ENCODE peak calls at places on chromosomes 11 and 22, in five cellular contexts. S is neuronal stem cell, A is H1, M is mesenchymal stem cell, Z is trophoblast cell. I is an unnamed sample.
A peak's percentile ranks its signal among the peaks of the same experiment; 100 is the strongest.

GRCh38 chr11:127818625-127819024 is 768.7 kb downstream of the ETS1 start:
- DNase-seq in S (no peak), A (no peak), M (no peak), Z (no peak), I (no peak)

GRCh38 chr11:66438009-66438503 is 592 bp downstream of the MRPL11 start:
- DNase-seq in S (no peak), A (no peak), M (no peak), Z (no peak), I (no peak)

GRCh38 chr22:35071784-35072183 is 5.8 kb downstream of the ISX start:
- DNase-seq in S (no peak), A (no peak), M (no peak), Z (no peak), I (no peak)

GRCh38 chr11:126547161-126547560 is 191.7 kb downstream of the ST3GAL4 start:
- DNase-seq in S (no peak), A (no peak), M (peak; percentile 53), Z (no peak), I (no peak)

GRCh38 chr11:131656839-131657211 is 286.4 kb downstream of the NTM start:
- DNase-seq in S (no peak), A (no peak), M (no peak), Z (no peak), I (peak; percentile 73)

GRCh38 chr22:43754176-43754575 is 57.9 kb downstream of the EFCAB6 start:
- DNase-seq in S (no peak), A (no peak), M (no peak), Z (no peak), I (no peak)

GRCh38 chr11:74037309-74037708 is 28.4 kb upstream of the UCP3 start:
- DNase-seq in S (no peak), A (no peak), M (peak; percentile 26), Z (no peak), I (no peak)

GRCh38 chr11:102560555-102561011 is 30.0 kb upstream of the MMP7 start:
- DNase-seq in S (no peak), A (no peak), M (peak; percentile 69), Z (no peak), I (no peak)

GRCh38 chr22:45768490-45768889 is 96.9 kb downstream of the ATXN10 start:
- DNase-seq in S (no peak), A (no peak), M (no peak), Z (no peak), I (no peak)

GRCh38 chr11:79397252-79397651 is 43.6 kb downstream of the TENM4 start:
- DNase-seq in S (no peak), A (no peak), M (no peak), Z (no peak), I (no peak)

GRCh38 chr22:20530368-20531153 is 23.2 kb downstream of the MED15 start:
- DNase-seq in S (no peak), A (no peak), M (peak; percentile 85), Z (peak; percentile 85), I (no peak)

GRCh38 chr22:35645646-35646045 is 2.6 kb upstream of the APOL6 start:
- DNase-seq in S (no peak), A (peak; percentile 41), M (no peak), Z (no peak), I (no peak)

GRCh38 chr11:108009497-108010360 is 1.0 kb downstream of the CUL5 start:
- DNase-seq in S (no peak), A (no peak), M (peak; percentile 41), Z (peak; percentile 32), I (no peak)

GRCh38 chr22:47064416-47064815 is 302.0 kb downstream of the TBC1D22A start:
- DNase-seq in S (no peak), A (no peak), M (no peak), Z (no peak), I (peak; percentile 22)

GRCh38 chr22:27625769-27626674 is 175.5 kb downstream of the MN1 start:
- DNase-seq in S (no peak), A (no peak), M (peak; percentile 27), Z (no peak), I (no peak)

GRCh38 chr11:80778432-80778831 is 1337.6 kb upstream of the TENM4 start:
- DNase-seq in S (no peak), A (no peak), M (no peak), Z (no peak), I (no peak)
- H2BK12ac ChIP-seq in S (no peak overlapping the region), A (no peak overlapping the region), M (no peak overlapping the region), Z (no peak overlapping the region), I (no peak overlapping the region)

DNA sequence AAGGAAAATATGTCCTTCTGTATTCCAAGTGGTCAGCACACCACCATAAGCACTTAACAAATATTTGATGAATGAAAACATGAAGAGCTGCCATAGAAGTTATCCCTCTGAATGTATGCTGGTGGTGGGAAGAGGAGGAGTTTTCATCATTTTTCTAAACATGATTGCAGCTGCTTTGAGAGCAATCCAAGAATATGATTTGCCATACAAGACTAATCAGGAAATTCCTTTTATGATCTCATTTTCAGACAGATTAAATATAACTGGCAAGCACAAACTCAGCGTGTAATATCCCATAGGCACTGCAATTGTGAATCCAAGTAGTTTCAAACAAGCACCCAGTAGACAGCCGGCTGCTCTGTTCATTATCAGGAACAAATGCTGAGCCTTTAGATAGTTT is 505.7 kb upstream of the LUZP2 start:
- DNase-seq in S (no peak), A (no peak), M (no peak), Z (peak; percentile 4), I (no peak)
- H2BK12ac ChIP-seq in S (no peak overlapping the region), A (no peak overlapping the region), M (no peak overlapping the region), Z (no peak overlapping the region), I (no peak overlapping the region)

DNA sequence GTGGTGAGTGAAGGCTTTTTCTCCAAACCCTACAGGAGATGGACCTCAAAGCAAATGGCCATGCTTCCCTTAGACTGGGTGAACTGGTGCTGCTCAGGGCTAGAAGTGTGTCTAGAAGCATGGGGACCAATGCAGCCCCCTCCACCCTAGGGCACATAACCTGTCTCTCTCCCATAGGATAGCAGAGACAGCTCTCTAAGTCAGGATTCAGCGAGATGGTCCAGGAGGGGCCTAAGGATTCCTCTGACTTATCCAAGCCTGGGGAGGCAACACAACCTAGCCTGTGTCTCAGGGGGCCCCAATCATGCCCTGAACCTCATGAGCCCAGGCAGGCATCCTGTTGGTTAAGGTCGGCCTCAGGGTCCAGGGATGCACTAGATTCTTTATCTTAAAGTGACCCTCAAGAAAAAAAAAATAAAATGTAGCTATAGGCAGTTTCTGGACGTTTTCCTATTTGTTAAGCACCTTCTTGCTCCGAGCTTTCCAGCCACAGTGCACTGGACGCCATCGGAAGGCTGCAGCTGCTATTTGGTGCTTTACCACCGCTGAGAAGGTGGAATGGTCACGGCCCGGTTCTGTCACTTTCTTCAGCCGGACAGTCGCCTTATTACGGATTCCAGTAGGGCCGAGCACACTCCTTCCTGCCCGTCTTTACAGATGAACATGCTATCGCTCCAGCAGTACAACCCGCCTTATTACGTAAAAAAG is 5.0 kb upstream of the CCND1 start:
- DNase-seq in S (no peak), A (no peak), M (no peak), Z (peak; percentile 97), I (no peak)
- H2BK12ac ChIP-seq in S (no peak overlapping the region), A (peak overlapping the region; percentile 40), M (peak overlapping the region; percentile 90), Z (peak overlapping the region; percentile 5), I (no peak overlapping the region)

GRCh38 chr11:14892036-14892556 is at the start of gene CYP2R1:
- DNase-seq in S (peak; percentile 85), A (peak; percentile 92), M (peak; percentile 98), Z (peak; percentile 98), I (peak; percentile 99)
- H2BK12ac ChIP-seq in S (no peak within 1 kb of the TSS), A (peak within 1 kb of the TSS; percentile 40), M (no peak within 1 kb of the TSS), Z (no peak within 1 kb of the TSS), I (no peak within 1 kb of the TSS)

GRCh38 chr11:33273656-33274055 is 16.5 kb downstream of the HIPK3 start:
- DNase-seq in S (no peak), A (no peak), M (no peak), Z (no peak), I (no peak)
- H2BK12ac ChIP-seq in S (no peak overlapping the region), A (no peak overlapping the region), M (no peak overlapping the region), Z (no peak overlapping the region), I (no peak overlapping the region)

DNA sequence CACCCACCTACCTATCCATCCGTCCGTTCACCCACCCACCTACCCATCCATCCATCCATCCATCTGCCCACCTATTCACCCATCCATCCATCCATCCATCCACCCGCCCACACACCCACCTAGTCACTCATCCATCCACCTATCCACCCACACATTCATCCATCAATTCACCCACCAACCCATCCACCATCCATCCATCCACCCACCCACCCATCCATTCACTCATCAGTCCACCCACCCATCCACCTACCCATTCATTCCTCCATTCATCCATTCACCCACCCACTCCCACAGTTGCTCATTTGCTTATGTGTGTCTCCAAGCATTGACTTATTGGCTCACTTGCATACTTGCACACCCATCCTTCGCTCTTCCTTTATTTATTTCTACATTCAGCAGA is 50.1 kb downstream of the MYO7A start:
- DNase-seq in S (no peak), A (no peak), M (no peak), Z (no peak), I (no peak)
- H2BK12ac ChIP-seq in S (no peak overlapping the region), A (no peak overlapping the region), M (no peak overlapping the region), Z (no peak overlapping the region), I (no peak overlapping the region)

GRCh38 chr22:33385611-33386010 is 327.4 kb upstream of the SYN3 start:
- DNase-seq in S (no peak), A (no peak), M (no peak), Z (no peak), I (no peak)
- H2BK12ac ChIP-seq in S (no peak overlapping the region), A (no peak overlapping the region), M (no peak overlapping the region), Z (no peak overlapping the region), I (no peak overlapping the region)

GRCh38 chr22:49052560-49052959 is 775.1 kb downstream of the BRD1 start:
- DNase-seq in S (no peak), A (no peak), M (no peak), Z (no peak), I (no peak)

GRCh38 chr22:49053574-49053973 is 774.1 kb downstream of the BRD1 start:
- DNase-seq in S (no peak), A (no peak), M (no peak), Z (no peak), I (no peak)

GRCh38 chr22:49057910-49058309 is 769.8 kb downstream of the BRD1 start:
- DNase-seq in S (no peak), A (no peak), M (no peak), Z (no peak), I (no peak)

GRCh38 chr22:49056301-49056700 is 771.4 kb downstream of the BRD1 start:
- DNase-seq in S (no peak), A (no peak), M (no peak), Z (no peak), I (no peak)

GRCh38 chr22:49055406-49055805 is 772.3 kb downstream of the BRD1 start:
- DNase-seq in S (no peak), A (no peak), M (no peak), Z (no peak), I (no peak)
- H2BK12ac ChIP-seq in S (no peak overlapping the region), A (peak overlapping the region; percentile 27), M (no peak overlapping the region), Z (no peak overlapping the region), I (no peak overlapping the region)